ENCODE peak calls at places on chromosomes 1 and 21, in five cellular contexts. N is esophagus muscularis mucosa, J is fibroblast of villous mesenchyme, H is mesothelial cell of epicardium, M is thoracic aorta. Y is an unnamed sample.
A peak's percentile ranks its signal among the peaks of the same experiment; 100 is the strongest.

GRCh38 chr1:198837276-198838021 is 198.6 kb downstream of the PTPRC start:
- DNase-seq in N (no peak), J (peak; percentile 44), H (no peak), M (no peak), Y (no peak)

GRCh38 chr1:8142955-8143629 is 117.0 kb upstream of the ERRFI1 start:
- DNase-seq in N (no peak), J (peak; percentile 73), H (no peak), M (no peak), Y (no peak)

GRCh38 chr1:151372411-151372934 is at the start of gene SELENBP1:
- DNase-seq in N (no peak), J (peak; percentile 89), H (no peak), M (peak; percentile 52), Y (peak; percentile 44)

GRCh38 chr1:176119549-176119948 is 87.5 kb downstream of the COP1 start:
- DNase-seq in N (no peak), J (no peak), H (no peak), M (no peak), Y (no peak)

GRCh38 chr1:13965770-13966398 is 265.9 kb downstream of the PRDM2 start:
- DNase-seq in N (no peak), J (peak; percentile 44), H (peak; percentile 30), M (no peak), Y (no peak)

GRCh38 chr1:6260961-6261614 is at the start of gene GPR153:
- DNase-seq in N (no peak), J (peak; percentile 41), H (no peak), M (no peak), Y (no peak)

GRCh38 chr21:41482980-41483379 is 25.0 kb downstream of the TMPRSS2 start:
- DNase-seq in N (no peak), J (no peak), H (no peak), M (no peak), Y (no peak)

GRCh38 chr1:101280049-101280448 is 43.2 kb downstream of the S1PR1 start:
- DNase-seq in N (no peak), J (no peak), H (no peak), M (no peak), Y (no peak)

GRCh38 chr1:46528297-46528955 is 23.0 kb downstream of the KNCN start:
- DNase-seq in N (no peak), J (peak; percentile 14), H (no peak), M (no peak), Y (no peak)

GRCh38 chr21:32562426-32562825 is 22.9 kb downstream of the TCP10L start:
- DNase-seq in N (peak; percentile 78), J (peak; percentile 92), H (no peak), M (peak; percentile 19), Y (no peak)

GRCh38 chr1:115874497-115874896 is 33.6 kb upstream of the NHLH2 start:
- DNase-seq in N (no peak), J (no peak), H (no peak), M (no peak), Y (no peak)

GRCh38 chr1:149914545-149914944 is 3.1 kb downstream of the SV2A start:
- DNase-seq in N (no peak), J (no peak), H (no peak), M (no peak), Y (no peak)

GRCh38 chr1:58964880-58965279 is 181.0 kb upstream of the JUN start:
- DNase-seq in N (no peak), J (peak; percentile 83), H (no peak), M (no peak), Y (no peak)

GRCh38 chr1:160032165-160032827 is 506 bp upstream of the PIGM start:
- DNase-seq in N (no peak), J (no peak), H (no peak), M (no peak), Y (no peak)

GRCh38 chr1:66349277-66349676 is 184.7 kb upstream of the SGIP1 start:
- DNase-seq in N (no peak), J (no peak), H (no peak), M (no peak), Y (no peak)

GRCh38 chr1:3187415-3188149 is 118.6 kb downstream of the PRDM16 start:
- DNase-seq in N (no peak), J (no peak), H (no peak), M (no peak), Y (no peak)

GRCh38 chr1:235069577-235070563 is 58.8 kb downstream of the TOMM20 start:
- DNase-seq in N (no peak), J (no peak), H (no peak), M (peak; percentile 80), Y (peak; percentile 72)

GRCh38 chr21:25080161-25080560 is 527.1 kb downstream of the MRPL39 start:
- DNase-seq in N (no peak), J (no peak), H (no peak), M (no peak), Y (no peak)

DNA sequence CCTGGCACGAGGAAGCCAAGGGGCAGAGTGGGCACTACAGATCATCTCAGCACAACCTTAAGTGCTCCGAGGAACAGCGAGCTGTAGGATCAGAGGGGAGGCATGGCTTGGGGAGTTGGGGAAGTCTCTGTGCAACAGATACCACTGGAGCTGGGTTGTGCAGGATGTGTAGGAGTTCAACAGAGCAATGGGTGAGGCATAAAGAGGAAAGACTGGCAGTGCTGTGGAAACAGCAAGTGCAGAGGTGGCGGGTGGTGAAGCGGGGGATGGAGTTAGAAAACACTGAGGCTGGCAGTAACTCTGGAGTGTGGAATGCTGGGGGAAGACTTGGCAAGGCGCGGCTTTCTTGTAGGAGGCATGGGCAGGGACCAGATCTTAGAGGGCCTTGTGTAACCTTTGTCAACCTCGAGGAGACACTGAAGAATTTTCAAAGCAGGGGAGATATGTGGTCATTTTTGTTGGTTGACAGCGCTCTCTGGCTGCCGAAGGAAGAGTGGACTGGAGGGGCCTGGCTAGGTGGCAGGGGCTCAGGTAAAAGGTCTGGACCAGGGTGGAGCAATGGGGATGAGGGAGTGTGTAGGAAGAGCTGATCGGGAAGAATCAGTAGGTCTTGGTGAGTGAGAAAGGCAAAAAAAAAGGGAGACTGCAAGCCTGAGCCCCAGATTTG is 237.5 kb downstream of the TRABD2B start:
- DNase-seq in N (no peak), J (no peak), H (no peak), M (no peak), Y (no peak)
- TF ChIP-seq CTCF in N (no peak), J (no peak), H (no peak), M (no peak), Y (no peak)

GRCh38 chr1:154193821-154194220 is 1.9 kb upstream of the TPM3 start:
- DNase-seq in N (no peak), J (no peak), H (no peak), M (no peak), Y (no peak)

GRCh38 chr1:154198756-154199562 is 7.1 kb upstream of the TPM3 start:
- DNase-seq in N (no peak), J (peak; percentile 78), H (no peak), M (peak; percentile 24), Y (no peak)

GRCh38 chr1:154199563-154199879 is 6.6 kb downstream of the CFAP141 start:
- DNase-seq in N (no peak), J (no peak), H (no peak), M (no peak), Y (no peak)
- TF ChIP-seq CTCF in N (no peak), J (no peak), H (no peak), M (no peak), Y (no peak)

GRCh38 chr1:220991959-220992704 is 112.9 kb downstream of the HLX start:
- DNase-seq in N (no peak), J (peak; percentile 92), H (no peak), M (no peak), Y (no peak)

GRCh38 chr1:220991506-220991905 is 112.3 kb downstream of the HLX start:
- DNase-seq in N (no peak), J (peak; percentile 40), H (no peak), M (no peak), Y (no peak)

GRCh38 chr1:220994671-220995070 is 115.4 kb downstream of the HLX start:
- DNase-seq in N (no peak), J (no peak), H (no peak), M (no peak), Y (no peak)

GRCh38 chr1:220992705-220993052 is 113.4 kb downstream of the HLX start:
- DNase-seq in N (no peak), J (no peak), H (no peak), M (no peak), Y (no peak)

DNA sequence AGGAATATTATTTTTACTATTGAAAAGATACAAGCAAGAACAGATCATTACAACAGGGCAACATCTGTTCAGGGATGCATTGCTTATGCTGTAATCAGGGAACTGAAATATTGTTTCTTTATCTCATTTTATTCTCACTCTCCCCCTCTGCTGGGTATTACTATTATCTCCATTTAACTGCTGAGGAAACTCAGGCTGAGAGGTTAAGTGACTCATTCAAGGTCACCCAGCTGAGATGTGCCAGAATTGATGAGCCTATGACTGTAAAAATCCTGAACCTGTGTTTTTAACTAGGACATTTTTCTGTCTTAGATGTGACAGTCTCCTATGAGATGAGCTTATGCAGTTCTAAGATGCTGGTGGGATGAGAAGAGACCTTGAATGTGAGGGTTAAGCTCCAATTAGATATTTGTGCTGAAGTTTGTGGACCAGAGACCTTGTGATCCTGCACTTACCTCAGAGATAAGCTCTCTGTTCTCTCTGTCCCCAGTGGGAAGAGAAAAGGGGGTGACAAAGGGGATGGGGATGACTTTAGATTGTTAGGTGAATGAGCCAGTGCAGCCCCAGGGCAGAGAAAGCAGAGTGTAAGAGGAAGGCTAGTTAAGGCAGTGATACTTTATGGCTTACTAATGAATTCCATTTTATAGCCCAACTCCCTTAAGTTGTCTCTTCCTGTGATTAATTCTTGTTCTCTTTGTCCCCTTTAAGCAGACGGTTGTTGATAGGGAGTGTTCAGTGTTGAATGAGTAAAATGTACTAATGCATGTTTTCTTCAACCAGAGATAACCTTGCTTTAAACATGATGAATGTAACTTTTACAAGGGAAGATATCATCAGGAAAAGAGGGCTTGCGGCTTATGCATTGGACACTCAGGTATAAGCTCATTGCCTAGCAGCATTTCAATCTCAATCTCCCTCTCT is 111.4 kb downstream of the HLX start:
- DNase-seq in N (no peak), J (peak; percentile 87), H (no peak), M (no peak), Y (no peak)
- TF ChIP-seq CTCF in N (no peak), J (peak; percentile 40), H (no peak), M (no peak), Y (no peak)

GRCh38 chr1:236747311-236747956 is 47.7 kb upstream of the MTR start:
- DNase-seq in N (no peak), J (no peak), H (no peak), M (no peak), Y (no peak)

GRCh38 chr1:236746785-236747184 is 48.3 kb upstream of the MTR start:
- DNase-seq in N (no peak), J (no peak), H (no peak), M (no peak), Y (no peak)

GRCh38 chr1:236750928-236751327 is 44.2 kb upstream of the MTR start:
- DNase-seq in N (no peak), J (no peak), H (no peak), M (no peak), Y (no peak)

GRCh38 chr1:236751385-236751784 is 43.7 kb upstream of the MTR start:
- DNase-seq in N (no peak), J (no peak), H (no peak), M (no peak), Y (no peak)

DNA sequence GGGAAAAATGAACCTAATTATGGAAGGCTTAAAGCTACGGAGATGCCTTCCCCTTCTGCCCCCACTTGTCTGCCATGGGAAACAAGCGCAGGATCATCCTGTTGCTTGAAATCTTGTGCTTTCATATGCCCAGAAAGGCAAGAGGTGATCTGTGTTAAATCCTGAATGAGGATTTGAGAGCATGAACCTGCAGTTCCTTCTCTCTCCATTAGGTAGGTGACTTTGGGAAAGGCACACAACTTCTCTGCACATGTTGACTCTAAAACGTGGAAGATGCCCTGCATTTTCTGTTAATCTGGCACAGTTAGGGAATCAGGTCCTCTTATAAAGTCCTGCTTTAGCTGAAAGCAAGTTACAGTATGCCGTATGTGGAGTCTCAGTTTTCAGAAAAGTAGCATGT is 46.6 kb upstream of the MTR start:
- DNase-seq in N (no peak), J (no peak), H (no peak), M (no peak), Y (no peak)
- TF ChIP-seq CTCF in N (no peak), J (peak; percentile 32), H (peak; percentile 52), M (peak; percentile 27), Y (no peak)

Y was measured in omental fat pad.